ENCODE peak calls at places on chromosome 15, in four cellular contexts. K is activated CD4-positive, alpha-beta T cell treated with anti-CD3 and anti-CD28 coated beads, Interleukin-2, amount 50 U/mL, for 4 hours; N is HCEC 1CT; O is NCI-H1105. D is an unnamed sample.

GRCh38 chr15:58934521-58934920 is 1.0 kb upstream of the SLTM start:
- DNase-seq in N (no peak), O (no peak), K (no peak), D (no peak)

GRCh38 chr15:90360746-90361145 is 8.7 kb downstream of the ZNF774 start:
- DNase-seq in K (no peak), O (no peak), N (no peak), D (no peak)

GRCh38 chr15:56243117-56243773 is 434 bp downstream of the RFX7 start:
- DNase-seq in O (peak; percentile 18), N (peak; percentile 47), K (peak; percentile 18), D (no peak)

GRCh38 chr15:58593870-58594269 is 155.6 kb downstream of the ADAM10 start:
- DNase-seq in O (no peak), K (no peak), N (no peak), D (no peak)

GRCh38 chr15:90931737-90932659 is at the start of gene HDDC3:
- DNase-seq in N (peak; percentile 76), O (peak; percentile 71), K (peak; percentile 85), D (peak; percentile 59)

GRCh38 chr15:87618203-87618725 is 638.3 kb downstream of the NTRK3 start:
- DNase-seq in O (no peak), K (no peak), N (no peak), D (no peak)

GRCh38 chr15:67821784-67822451 is 3.4 kb upstream of the SKOR1 start:
- DNase-seq in K (no peak), N (no peak), O (no peak), D (no peak)

GRCh38 chr15:90530250-90531051 is 728 bp downstream of the CRTC3 start:
- DNase-seq in O (no peak), N (peak; percentile 28), K (peak; percentile 23), D (no peak)

GRCh38 chr15:92821491-92822116 is 78.5 kb upstream of the CHD2 start:
- DNase-seq in O (no peak), K (no peak), N (peak; percentile 30), D (peak; percentile 80)

GRCh38 chr15:62779041-62779810 is 263.3 kb upstream of the TPM1 start:
- DNase-seq in O (no peak), K (no peak), N (peak; percentile 14), D (no peak)

GRCh38 chr15:75043509-75044257 is 20.3 kb downstream of the PPCDC start:
- DNase-seq in K (no peak), N (peak; percentile 99), O (no peak), D (no peak)

GRCh38 chr15:98292442-98293240 is 332.1 kb downstream of the ARRDC4 start:
- DNase-seq in O (no peak), K (no peak), N (no peak), D (no peak)

GRCh38 chr15:71093089-71094024 is 21.9 kb upstream of the THSD4 start:
- DNase-seq in N (peak; percentile 83), O (peak; percentile 72), K (no peak), D (no peak)

GRCh38 chr15:71781179-71781964 is 29.0 kb upstream of the NR2E3 start:
- DNase-seq in K (no peak), N (peak; percentile 24), O (no peak), D (no peak)

GRCh38 chr15:39472661-39473657 is 107.9 kb upstream of the THBS1 start:
- DNase-seq in N (peak; percentile 34), K (no peak), O (no peak), D (no peak)

GRCh38 chr15:58463815-58464697 is 32.3 kb downstream of the LIPC start:
- DNase-seq in N (peak; percentile 35), K (no peak), O (peak; percentile 63), D (no peak)

GRCh38 chr15:48493084-48493762 is 152.3 kb downstream of the FBN1 start:
- DNase-seq in O (no peak), K (no peak), N (peak; percentile 96), D (no peak)

GRCh38 chr15:70856177-70856883 is 2.4 kb upstream of the LARP6 start:
- DNase-seq in N (peak; percentile 48), O (no peak), K (no peak), D (no peak)

GRCh38 chr15:33045066-33045810 is 149.3 kb downstream of the FMN1 start:
- DNase-seq in K (no peak), N (no peak), O (no peak), D (no peak)

GRCh38 chr15:87619161-87619960 is 637.2 kb downstream of the NTRK3 start:
- DNase-seq in N (no peak), K (no peak), O (no peak), D (no peak)

GRCh38 chr15:60844431-60845174 is 365.7 kb upstream of the ICE2 start:
- DNase-seq in O (no peak), N (no peak), K (peak; percentile 45), D (no peak)

GRCh38 chr15:85770014-85770721 is 24.6 kb downstream of the KLHL25 start:
- DNase-seq in O (no peak), N (no peak), K (no peak), D (no peak)

GRCh38 chr15:79065744-79066376 is 24.7 kb downstream of the RASGRF1 start:
- DNase-seq in O (peak; percentile 29), N (no peak), K (no peak), D (peak; percentile 59)

GRCh38 chr15:94119923-94120775 is 111.2 kb upstream of the MCTP2 start:
- DNase-seq in O (peak; percentile 30), N (peak; percentile 10), K (peak; percentile 6), D (peak; percentile 49)

GRCh38 chr15:90205050-90205848 is 4.1 kb downstream of the SEMA4B start:
- DNase-seq in O (no peak), N (no peak), K (no peak), D (no peak)

GRCh38 chr15:27679621-27680521 is 419.2 kb downstream of the OCA2 start:
- DNase-seq in K (no peak), O (peak; percentile 81), N (no peak), D (peak; percentile 7)

GRCh38 chr15:94526071-94526689 is 294.8 kb downstream of the MCTP2 start:
- DNase-seq in O (no peak), N (no peak), K (no peak), D (no peak)

GRCh38 chr15:35111861-35112260 is 26.8 kb upstream of the NANOGP8 start:
- DNase-seq in O (no peak), K (no peak), N (no peak), D (no peak)

GRCh38 chr15:97652041-97652440 is 308.5 kb upstream of the ARRDC4 start:
- DNase-seq in N (no peak), K (no peak), O (no peak), D (no peak)

GRCh38 chr15:69810441-69811071 is 287.2 kb downstream of the TLE3 start:
- DNase-seq in K (no peak), N (no peak), O (no peak), D (no peak)

GRCh38 chr15:78320173-78320572 is 20.0 kb upstream of the CRABP1 start:
- DNase-seq in K (no peak), N (no peak), O (no peak), D (no peak)

GRCh38 chr15:58081446-58081845 is 15.9 kb upstream of the ALDH1A2 start:
- DNase-seq in O (no peak), K (no peak), N (peak; percentile 35), D (no peak)

D was measured in NCI-H1436 treated with DMSO at 0.1 percent for 48 hours.